ENCODE peak calls at places on chromosomes 4 and X, in eight cellular contexts. K is activated effector memory CD4-positive, alpha-beta T cell treated with Interleukin-2 at 50 U/mL for 16 hours; B is CD4-positive, alpha-beta memory T cell; O is hepatocyte; E is NCI-H1092 treated with DMSO at 0.1 percent for 48 hours; X is activated CD8-positive, alpha-beta memory T cell treated with anti-CD3 and anti-CD28 coated beads for 48 hours; H is NCI-H510A treated with DMSO at 0.1 percent for 48 hours; A is hippocampal formation. W is an unnamed sample.

GRCh38 chrX:86148024-86148511 is at the start of gene DACH2:
- DNase-seq in K (no peak), B (peak), O (peak), E (peak), X (no peak), H (peak), A (peak), W (peak)

GRCh38 chr4:61185288-61185687 is 14.8 kb upstream of the ADGRL3 start:
- DNase-seq in K (no peak), B (no peak), O (no peak), E (no peak), X (no peak), H (no peak), A (no peak), W (no peak)

GRCh38 chrX:318068-318738 is 393 bp downstream of the GTPBP6 start:
- DNase-seq in K (peak), B (peak), O (peak), E (no peak), X (peak), H (no peak), A (no peak), W (no peak)

GRCh38 chr4:110119880-110120279 is 78.5 kb downstream of the ELOVL6 start:
- DNase-seq in K (no peak), B (no peak), O (no peak), E (no peak), X (no peak), H (no peak), A (no peak), W (no peak)

GRCh38 chr4:172042714-172043114 is 229.5 kb downstream of the GALNTL6 start:
- DNase-seq in K (no peak), B (no peak), O (peak), E (no peak), X (no peak), H (peak), A (no peak), W (no peak)

GRCh38 chrX:72316408-72317079 is 10.8 kb upstream of the CITED1 start:
- DNase-seq in K (no peak), B (no peak), O (no peak), E (peak), X (no peak), H (peak), A (no peak), W (no peak)

GRCh38 chrX:132092439-132093065 is 35.3 kb downstream of the FRMD7 start:
- DNase-seq in K (peak), B (peak), O (peak), E (peak), X (no peak), H (peak), A (peak), W (peak)

GRCh38 chr4:146255874-146256273 is 41.5 kb downstream of the REELD1 start:
- DNase-seq in K (no peak), B (no peak), O (no peak), E (no peak), X (no peak), H (no peak), A (no peak), W (no peak)

GRCh38 chr4:11842620-11843263 is 414.0 kb upstream of the HS3ST1 start:
- DNase-seq in K (no peak), B (no peak), O (no peak), E (peak), X (no peak), H (peak), A (no peak), W (no peak)